ENCODE peak calls at places on chromosome 12, in nine cellular contexts. J, Z, L, D, R, F, U, S and G are unnamed samples.

GRCh38 chr12:56721721-56722120 is 3.4 kb downstream of the NACA start:
- DNase-seq in J (peak; percentile 1), Z (no peak), L (no peak), D (no peak), R (no peak), F (no peak), U (no peak), S (no peak), G (no peak)

GRCh38 chr12:64943686-64944085 is 119.2 kb downstream of the TBC1D30 start:
- DNase-seq in J (no peak), Z (peak; percentile 3), L (no peak), D (no peak), R (no peak), F (no peak), U (no peak), S (no peak), G (no peak)

GRCh38 chr12:121804417-121805111 is 755 bp downstream of the SETD1B start:
- DNase-seq in J (peak; percentile 63), Z (peak; percentile 41), L (no peak), D (peak; percentile 54), R (peak; percentile 69), F (peak; percentile 57), U (no peak), S (no peak), G (no peak)

GRCh38 chr12:29416748-29417147 is 35.8 kb upstream of the ERGIC2 start:
- DNase-seq in J (no peak), Z (no peak), L (no peak), D (no peak), R (no peak), F (no peak), U (no peak), S (no peak), G (no peak)

GRCh38 chr12:3752096-3752709 is 706 bp downstream of the CRACR2A start:
- DNase-seq in J (no peak), Z (peak; percentile 59), L (peak; percentile 14), D (peak; percentile 52), R (no peak), F (peak; percentile 73), U (peak; percentile 30), S (no peak), G (peak; percentile 51)

GRCh38 chr12:19707948-19708409 is 268.7 kb downstream of the AEBP2 start:
- DNase-seq in J (no peak), Z (peak; percentile 86), L (no peak), D (no peak), R (no peak), F (no peak), U (no peak), S (no peak), G (no peak)

GRCh38 chr12:51403744-51404143 is 12.5 kb upstream of the GALNT6 start:
- DNase-seq in J (peak; percentile 29), Z (no peak), L (no peak), D (no peak), R (no peak), F (no peak), U (no peak), S (no peak), G (no peak)

GRCh38 chr12:102757154-102757873 is 159.7 kb downstream of the PAH start:
- DNase-seq in J (no peak), Z (peak; percentile 21), L (no peak), D (no peak), R (no peak), F (no peak), U (no peak), S (peak; percentile 49), G (no peak)

GRCh38 chr12:5589055-5589454 is 157.1 kb downstream of the NTF3 start:
- DNase-seq in J (no peak), Z (no peak), L (no peak), D (no peak), R (no peak), F (no peak), U (no peak), S (no peak), G (no peak)

GRCh38 chr12:92524489-92524888 is 178.3 kb upstream of the PLEKHG7 start:
- DNase-seq in J (no peak), Z (no peak), L (no peak), D (no peak), R (no peak), F (no peak), U (no peak), S (no peak), G (no peak)

GRCh38 chr12:63967358-63967757 is 122.9 kb downstream of the SRGAP1 start:
- DNase-seq in J (no peak), Z (peak; percentile 74), L (no peak), D (no peak), R (no peak), F (no peak), U (no peak), S (no peak), G (no peak)

GRCh38 chr12:53123578-53124351 is 20.5 kb downstream of the SOAT2 start:
- DNase-seq in J (no peak), Z (peak; percentile 64), L (no peak), D (no peak), R (no peak), F (no peak), U (no peak), S (no peak), G (no peak)

GRCh38 chr12:111455448-111456320 is 50.0 kb downstream of the SH2B3 start:
- DNase-seq in J (no peak), Z (peak; percentile 92), L (no peak), D (no peak), R (no peak), F (no peak), U (no peak), S (no peak), G (no peak)

GRCh38 chr12:89247541-89247942 is 104.8 kb downstream of the DUSP6 start:
- DNase-seq in J (no peak), Z (no peak), L (no peak), D (no peak), R (no peak), F (no peak), U (no peak), S (no peak), G (no peak)

GRCh38 chr12:103657331-103657730 is 70.3 kb downstream of the STAB2 start:
- DNase-seq in J (no peak), Z (peak; percentile 18), L (no peak), D (no peak), R (no peak), F (no peak), U (no peak), S (no peak), G (no peak)

GRCh38 chr12:27332407-27333310 is at the start of gene BMAL2:
- DNase-seq in J (no peak), Z (peak; percentile 57), L (no peak), D (peak; percentile 17), R (no peak), F (peak; percentile 41), U (peak; percentile 54), S (no peak), G (peak; percentile 21)

GRCh38 chr12:89351489-89352241 is 636 bp downstream of the DUSP6 start:
- DNase-seq in J (no peak), Z (peak; percentile 50), L (no peak), D (peak; percentile 24), R (peak; percentile 74), F (peak; percentile 52), U (peak; percentile 47), S (peak; percentile 49), G (no peak)

GRCh38 chr12:111069886-111070285 is 149.5 kb upstream of the MYL2 start:
- DNase-seq in J (no peak), Z (no peak), L (no peak), D (no peak), R (no peak), F (no peak), U (no peak), S (no peak), G (no peak)